ENCODE peak calls at places on chromosome 12, in four cellular contexts. I, Z, C and S are unnamed samples.

GRCh38 chr12:106258935-106259334 is 11.1 kb upstream of the CKAP4 start:
- DNase-seq in I (no peak), Z (no peak), C (no peak), S (no peak)

GRCh38 chr12:101781834-101782543 is 42.7 kb upstream of the SYCP3 start:
- DNase-seq in I (no peak), Z (peak; percentile 17), C (no peak), S (no peak)

GRCh38 chr12:54941659-54942058 is 42.9 kb downstream of the TESPA1 start:
- DNase-seq in I (no peak), Z (no peak), C (no peak), S (no peak)

GRCh38 chr12:78470354-78471195 is 394.0 kb upstream of the SYT1 start:
- DNase-seq in I (peak; percentile 6), Z (no peak), C (no peak), S (peak; percentile 13)

GRCh38 chr12:6363330-6364036 is 11.9 kb downstream of the SCNN1A start:
- DNase-seq in I (peak; percentile 90), Z (no peak), C (no peak), S (no peak)

GRCh38 chr12:31970199-31970598 is 11.0 kb downstream of the RESF1 start:
- DNase-seq in I (no peak), Z (no peak), C (no peak), S (no peak)

GRCh38 chr12:89129471-89129870 is 222.8 kb downstream of the DUSP6 start:
- DNase-seq in I (no peak), Z (no peak), C (no peak), S (no peak)

GRCh38 chr12:5796171-5797091 is 148.6 kb downstream of the ANO2 start:
- DNase-seq in I (peak; percentile 49), Z (no peak), C (peak; percentile 39), S (no peak)

DNA sequence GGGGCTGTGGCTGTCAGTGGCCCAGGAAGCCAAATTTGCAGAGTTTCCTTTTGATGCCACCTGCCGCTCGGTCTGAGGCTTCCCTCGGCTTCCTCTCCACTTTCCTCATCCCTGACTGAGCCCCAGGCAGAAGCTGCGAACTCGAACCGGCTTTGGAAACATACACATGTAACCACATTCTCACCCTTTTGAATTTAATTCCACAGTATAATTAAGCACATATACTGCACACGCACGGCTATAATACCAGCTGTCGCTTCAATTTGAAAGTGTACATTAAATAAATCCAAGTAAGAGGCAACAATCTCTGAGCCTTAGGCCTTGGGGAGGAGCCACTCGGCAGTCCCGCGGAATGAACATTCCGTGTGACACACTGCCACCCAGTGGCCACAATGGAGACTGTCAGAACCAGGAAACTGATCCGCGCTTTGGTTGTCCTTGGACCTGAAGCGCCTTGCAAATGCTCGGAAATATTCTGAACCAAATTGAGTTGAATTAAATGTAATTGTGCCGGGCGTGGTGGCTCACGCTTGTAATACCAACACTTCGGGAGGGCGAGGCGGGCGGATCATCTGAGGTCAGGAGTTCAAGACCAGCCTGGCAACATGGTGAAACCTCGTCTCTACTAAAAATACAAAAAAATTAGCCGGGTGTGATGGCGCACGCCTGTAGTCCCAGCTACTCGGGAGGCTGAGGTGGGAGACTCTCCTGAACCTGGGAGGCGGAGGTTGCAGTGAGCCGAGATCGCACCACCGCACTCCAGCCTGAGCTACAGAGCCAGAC is 117.9 kb upstream of the TMPO start:
- DNase-seq in I (peak; percentile 73), Z (no peak), C (peak; percentile 82), S (no peak)
- H3K4me3 ChIP-seq in I (peak overlapping the region; percentile 45), Z (peak overlapping the region; percentile 34), C (peak overlapping the region; percentile 7), S (peak overlapping the region; percentile 45)

DNA sequence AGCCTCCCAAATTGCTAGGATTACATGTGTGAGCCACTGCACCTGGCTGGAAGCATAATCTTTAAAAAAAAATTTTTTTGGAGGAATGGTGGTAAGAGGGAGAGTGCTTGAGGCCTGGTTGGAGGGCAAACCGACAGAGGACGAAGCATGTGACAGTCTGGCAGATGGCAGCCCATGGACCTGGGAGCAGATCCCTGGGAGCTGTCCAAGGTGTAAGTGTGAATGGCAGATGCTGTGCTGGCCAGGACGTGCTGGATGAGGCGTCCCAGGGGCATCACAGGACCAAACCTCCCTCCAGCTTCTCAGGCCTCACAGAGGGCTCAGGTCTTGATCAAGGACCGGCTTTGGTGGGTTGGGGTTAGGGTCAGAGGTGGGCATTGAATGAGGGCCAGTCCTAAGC is 128.4 kb upstream of the NCOR2 start:
- DNase-seq in I (no peak), Z (no peak), C (no peak), S (no peak)
- H3K4me3 ChIP-seq in I (no peak overlapping the region), Z (no peak overlapping the region), C (no peak overlapping the region), S (no peak overlapping the region)

GRCh38 chr12:95022477-95022876 is 19.0 kb upstream of the NDUFA12 start:
- DNase-seq in I (no peak), Z (no peak), C (no peak), S (no peak)
- H3K4me3 ChIP-seq in I (no peak overlapping the region), Z (no peak overlapping the region), C (no peak overlapping the region), S (no peak overlapping the region)

GRCh38 chr12:66717049-66717448 is 38.2 kb upstream of the GRIP1 start:
- DNase-seq in I (no peak), Z (no peak), C (no peak), S (no peak)

GRCh38 chr12:66714709-66715108 is 35.8 kb upstream of the GRIP1 start:
- DNase-seq in I (no peak), Z (no peak), C (no peak), S (no peak)

GRCh38 chr12:66716522-66716921 is 37.6 kb upstream of the GRIP1 start:
- DNase-seq in I (no peak), Z (no peak), C (no peak), S (no peak)

GRCh38 chr12:66709893-66710292 is 31.0 kb upstream of the GRIP1 start:
- DNase-seq in I (no peak), Z (no peak), C (no peak), S (no peak)

GRCh38 chr12:66713984-66714383 is 35.1 kb upstream of the GRIP1 start:
- DNase-seq in I (no peak), Z (no peak), C (no peak), S (no peak)
- H3K4me3 ChIP-seq in I (no peak overlapping the region), Z (no peak overlapping the region), C (no peak overlapping the region), S (no peak overlapping the region)

GRCh38 chr12:130713581-130713991 is 2.5 kb downstream of the RIMBP2 start:
- DNase-seq in I (peak; percentile 51), Z (no peak), C (no peak), S (no peak)
- H3K4me3 ChIP-seq in I (no peak overlapping the region), Z (no peak overlapping the region), C (no peak overlapping the region), S (no peak overlapping the region)